ENCODE peak calls at places on chromosomes 2 and 18, in eight cellular contexts. M is stimulated activated CD8-positive, alpha-beta memory T cell treated with anti-CD3 and anti-CD28 coated beads, Interleukin-7, amount 100 ng/mL, for 24 hours; T is B cell; L is NCI-H69; V is activated CD8-positive, alpha-beta memory T cell treated with anti-CD3 and anti-CD28 coated beads, Interleukin-2, amount 50 U/mL, for 48 hours; C is left cardiac atrium; F is memory B cell; W is stimulated activated CD4-positive, alpha-beta T cell treated with anti-CD3 and anti-CD28 coated beads, Interleukin-4, amount 100 ng/mL, for 24 hours. G is an unnamed sample.

GRCh38 chr18:61348230-61348629 is 15.0 kb downstream of the CDH20 start:
- DNase-seq in M (no peak), T (no peak), L (peak), V (no peak), C (no peak), F (no peak), W (no peak), G (no peak)

GRCh38 chr2:135182190-135182589 is 130.1 kb downstream of the RAB3GAP1 start:
- DNase-seq in M (no peak), T (no peak), L (no peak), V (no peak), C (no peak), F (no peak), W (no peak), G (no peak)

GRCh38 chr18:54359233-54359632 is 1.5 kb downstream of the C18orf54 start:
- DNase-seq in M (no peak), T (no peak), L (peak), V (no peak), C (no peak), F (no peak), W (no peak), G (no peak)

GRCh38 chr2:171807130-171807529 is 86.9 kb downstream of the SLC25A12 start:
- DNase-seq in M (no peak), T (no peak), L (no peak), V (no peak), C (no peak), F (no peak), W (no peak), G (no peak)

GRCh38 chr2:122740594-122740948 is 985.1 kb downstream of the TSN start:
- DNase-seq in M (no peak), T (no peak), L (no peak), V (no peak), C (no peak), F (no peak), W (no peak), G (no peak)

GRCh38 chr2:41853427-41854191 is 194.2 kb upstream of the PKDCC start:
- DNase-seq in M (no peak), T (no peak), L (peak), V (no peak), C (peak), F (no peak), W (no peak), G (no peak)

GRCh38 chr18:79577451-79578395 is 101.9 kb upstream of the CTDP1 start:
- DNase-seq in M (no peak), T (peak), L (no peak), V (no peak), C (peak), F (no peak), W (no peak), G (peak)

GRCh38 chr18:21740724-21741510 is at the start of gene MIB1:
- DNase-seq in M (peak), T (peak), L (peak), V (peak), C (no peak), F (peak), W (peak), G (peak)

GRCh38 chr2:23803965-23804542 is 122.9 kb downstream of the ATAD2B start:
- DNase-seq in M (no peak), T (no peak), L (peak), V (no peak), C (peak), F (no peak), W (no peak), G (peak)

GRCh38 chr2:164882276-164882675 is 40.7 kb upstream of the COBLL1 start:
- DNase-seq in M (no peak), T (no peak), L (no peak), V (no peak), C (no peak), F (no peak), W (no peak), G (no peak)

GRCh38 chr2:72032481-72033041 is 115.1 kb downstream of the CYP26B1 start:
- DNase-seq in M (no peak), T (no peak), L (no peak), V (no peak), C (no peak), F (no peak), W (no peak), G (no peak)

GRCh38 chr18:35481960-35482366 is 15.8 kb downstream of the INO80C start:
- DNase-seq in M (no peak), T (no peak), L (no peak), V (no peak), C (no peak), F (no peak), W (no peak), G (no peak)